ENCODE peak calls at places on chromosomes 7 and 10, in ten cellular contexts. Y is aorta; A is activated CD8-positive, alpha-beta T cell treated with anti-CD3 and anti-CD28 coated beads, Interleukin-2, amount 10 ng/mL, durations not matched to agents 7 days and 5 days; S is activated T-cell treated with anti-CD3 and anti-CD28 coated beads, Interleukin-2, amount 50 U/mL, for 4 hours; N is gastroesophageal sphincter; I is T-helper 17 cell; L is upper lobe of right lung; M is foreskin keratinocyte; O is lung; D is GM12878. C is an unnamed sample.

GRCh38 chr10:23538968-23539367 is 100.1 kb downstream of the OTUD1 start:
- ATAC-seq in S (no peak), Y (no peak), D (no peak), I (no peak), M (no peak), O (no peak), L (no peak), N (no peak), A (no peak), C (no peak)

GRCh38 chr7:1520574-1521234 is 9.8 kb upstream of the MAFK start:
- ATAC-seq in Y (peak; percentile 24), S (no peak), L (peak; percentile 34), M (no peak), D (no peak), A (no peak), N (peak; percentile 52), I (no peak), O (no peak), C (no peak)

GRCh38 chr10:34826221-34826620 is 11.1 kb upstream of the PARD3 start:
- ATAC-seq in S (no peak), D (peak; percentile 58), I (no peak), Y (no peak), O (no peak), M (no peak), N (no peak), L (no peak), A (no peak), C (no peak)

GRCh38 chr10:33559105-33559504 is 224.6 kb upstream of the NRP1 start:
- ATAC-seq in D (peak; percentile 79), M (peak; percentile 93), N (peak; percentile 70), I (no peak), S (peak; percentile 60), A (no peak), O (no peak), Y (no peak), L (peak; percentile 30), C (no peak)

GRCh38 chr7:45573636-45574470 is at the start of gene ADCY1:
- ATAC-seq in O (no peak), D (no peak), I (no peak), A (peak; percentile 50), S (peak; percentile 3), M (no peak), Y (no peak), N (no peak), L (no peak), C (no peak)

GRCh38 chr10:45253183-45253914 is 62.1 kb downstream of the OR13A1 start:
- ATAC-seq in D (peak; percentile 83), Y (no peak), N (no peak), A (no peak), O (no peak), M (peak; percentile 27), S (peak; percentile 48), I (no peak), L (peak; percentile 39), C (peak; percentile 86)

GRCh38 chr7:105678811-105679495 is 97.7 kb upstream of the EFCAB10 start:
- ATAC-seq in A (no peak), N (peak; percentile 90), M (peak; percentile 93), Y (peak; percentile 85), O (peak; percentile 78), I (peak; percentile 15), S (peak; percentile 35), L (peak; percentile 86), D (peak; percentile 60), C (peak; percentile 62)

GRCh38 chr7:92973293-92973731 is 136.9 kb upstream of the CDK6 start:
- ATAC-seq in S (peak; percentile 34), N (no peak), O (no peak), I (no peak), A (no peak), L (no peak), Y (no peak), D (peak; percentile 49), M (no peak), C (no peak)

GRCh38 chr7:55122263-55122662 is 103.4 kb downstream of the EGFR start:
- ATAC-seq in Y (no peak), D (no peak), M (no peak), O (no peak), S (no peak), I (no peak), L (no peak), A (no peak), N (no peak), C (peak; percentile 48)

GRCh38 chr10:63261496-63261895 is 128.4 kb downstream of the NRBF2 start:
- ATAC-seq in L (no peak), A (no peak), Y (no peak), N (no peak), O (no peak), I (no peak), S (peak; percentile 67), M (no peak), D (peak; percentile 46), C (peak; percentile 55)

GRCh38 chr10:5292196-5292735 is 72.5 kb upstream of the UCN3 start:
- ATAC-seq in M (no peak), Y (no peak), N (no peak), L (peak; percentile 2), D (no peak), A (peak; percentile 32), I (peak; percentile 37), S (no peak), O (no peak), C (no peak)

GRCh38 chr7:116591202-116592040 is 66.6 kb downstream of the CAV1 start:
- ATAC-seq in O (no peak), S (no peak), M (peak; percentile 32), Y (no peak), I (peak; percentile 44), N (no peak), A (peak; percentile 35), L (peak; percentile 42), D (peak; percentile 65), C (no peak)

GRCh38 chr10:42490368-42490767 is 148.0 kb downstream of the ZNF33B start:
- ATAC-seq in L (no peak), O (no peak), S (no peak), N (no peak), D (no peak), I (no peak), M (no peak), A (no peak), Y (no peak), C (no peak)

GRCh38 chr7:149690688-149691446 is 82.5 kb downstream of the ZNF467 start:
- ATAC-seq in L (peak; percentile 31), A (no peak), M (peak; percentile 91), O (peak; percentile 53), N (peak; percentile 29), D (no peak), I (no peak), S (no peak), Y (no peak), C (no peak)

GRCh38 chr7:116776610-116777289 is 85.6 kb upstream of the CAPZA2 start:
- ATAC-seq in O (peak; percentile 30), D (peak; percentile 84), L (peak; percentile 7), Y (peak; percentile 20), S (peak; percentile 76), M (peak; percentile 83), A (no peak), I (no peak), N (no peak), C (no peak)

GRCh38 chr10:59623100-59623822 is 86.4 kb downstream of the SLC16A9 start:
- ATAC-seq in D (no peak), A (no peak), M (no peak), N (no peak), L (no peak), Y (no peak), S (no peak), O (no peak), I (no peak), C (no peak)

GRCh38 chr10:122407375-122408125 is 33.0 kb downstream of the PLEKHA1 start:
- ATAC-seq in N (no peak), A (no peak), O (no peak), L (no peak), M (no peak), D (no peak), Y (no peak), I (peak; percentile 37), S (peak; percentile 75), C (no peak)

GRCh38 chr10:93462881-93463280 is 19.3 kb downstream of the MYOF start:
- ATAC-seq in O (peak; percentile 32), I (peak; percentile 51), Y (no peak), M (peak; percentile 9), D (peak; percentile 70), N (no peak), L (peak; percentile 61), A (no peak), S (peak; percentile 82), C (peak; percentile 60)

C was measured in stimulated activated memory B cell treated with anti-CD40 and anti-IgM and Interleukin-4, amounts not matched to agents 10 μg/mL and 1 μg/mL and 100 μg/mL, for 72 hours.